ENCODE peak calls at places on chromosomes 6 and 20, in nine cellular contexts. G is stomach, K is H1, V is GM23338, J is esophagus muscularis mucosa, D is prostate gland, L is upper lobe of left lung, E is breast epithelium, T is sigmoid colon. P is an unnamed sample.

GRCh38 chr6:168239374-168239773 is 80.2 kb downstream of the DACT2 start:
- DNase-seq in T (no peak), E (no peak), V (no peak), D (no peak), K (no peak), L (no peak), G (no peak), J (no peak), P (no peak)

GRCh38 chr6:15842718-15843117 is 179.9 kb upstream of the DTNBP1 start:
- DNase-seq in K (no peak), V (no peak), L (no peak), D (no peak), T (no peak), J (no peak), E (no peak), G (no peak), P (no peak)

GRCh38 chr6:14711056-14711703 is 534.7 kb upstream of the JARID2 start:
- DNase-seq in T (no peak), V (peak), D (no peak), K (no peak), G (peak), E (no peak), J (no peak), L (no peak), P (no peak)

GRCh38 chr6:152110878-152111820 is 303.7 kb downstream of the ESR1 start:
- DNase-seq in E (no peak), L (no peak), V (no peak), G (no peak), K (no peak), D (no peak), T (no peak), J (peak), P (no peak)

GRCh38 chr6:144411506-144412165 is 126.5 kb downstream of the UTRN start:
- DNase-seq in E (no peak), G (no peak), T (no peak), J (no peak), L (no peak), V (no peak), K (no peak), D (no peak), P (no peak)

GRCh38 chr6:133951881-133952814 is 876 bp upstream of the TBPL1 start:
- DNase-seq in E (peak), T (peak), L (peak), K (peak), V (peak), G (peak), D (peak), J (no peak), P (no peak)

GRCh38 chr20:1323256-1323655 is 5.7 kb downstream of the SDCBP2 start:
- DNase-seq in V (no peak), D (no peak), T (peak), G (no peak), L (no peak), K (no peak), E (no peak), J (no peak), P (no peak)

GRCh38 chr20:57601211-57601570 is 19.0 kb downstream of the ZBP1 start:
- DNase-seq in V (no peak), T (no peak), K (no peak), D (no peak), E (no peak), G (no peak), L (no peak), J (no peak), P (no peak)

GRCh38 chr20:13554706-13555105 is 84.0 kb downstream of the TASP1 start:
- DNase-seq in L (no peak), K (no peak), E (no peak), T (no peak), J (no peak), D (no peak), V (no peak), G (no peak), P (no peak)

GRCh38 chr6:143331362-143331761 is 119.1 kb downstream of the ADAT2 start:
- DNase-seq in V (no peak), K (no peak), G (no peak), E (no peak), J (no peak), L (no peak), D (no peak), T (no peak), P (no peak)

GRCh38 chr20:32988008-32988407 is 16.2 kb downstream of the SUN5 start:
- DNase-seq in E (no peak), V (no peak), J (no peak), L (no peak), G (no peak), T (no peak), D (no peak), K (no peak), P (no peak)

GRCh38 chr6:43916091-43916923 is 146.3 kb downstream of the VEGFA start:
- DNase-seq in J (no peak), L (no peak), G (no peak), T (no peak), E (no peak), K (no peak), D (no peak), V (no peak), P (no peak)

GRCh38 chr6:155116571-155116910 is 121.4 kb downstream of the TIAM2 start:
- DNase-seq in E (no peak), J (no peak), T (no peak), V (no peak), G (no peak), D (no peak), K (no peak), L (no peak), P (no peak)

GRCh38 chr6:133503330-133503729 is 262.2 kb downstream of the EYA4 start:
- DNase-seq in T (no peak), G (no peak), V (no peak), D (no peak), L (no peak), K (no peak), J (no peak), E (no peak), P (peak)

GRCh38 chr6:35736293-35736894 is 438 bp upstream of the ARMC12 start:
- DNase-seq in L (no peak), D (peak), G (peak), E (peak), T (peak), J (no peak), K (peak), V (peak), P (no peak)

GRCh38 chr20:1823421-1823892 is 71.8 kb upstream of the SIRPA start:
- DNase-seq in K (no peak), G (no peak), T (peak), E (no peak), J (no peak), D (no peak), V (no peak), L (no peak), P (no peak)

GRCh38 chr6:63418741-63419140 is 99.0 kb upstream of the LGSN start:
- DNase-seq in T (no peak), G (no peak), E (no peak), K (no peak), D (no peak), V (no peak), J (no peak), L (no peak), P (no peak)

GRCh38 chr6:7086488-7086887 is 21.3 kb upstream of the RREB1 start:
- DNase-seq in E (no peak), T (no peak), K (no peak), D (no peak), J (no peak), G (peak), V (no peak), L (no peak), P (no peak)

GRCh38 chr6:90678049-90678779 is 91.3 kb upstream of the MAP3K7 start:
- DNase-seq in D (no peak), E (no peak), L (no peak), J (no peak), T (no peak), G (no peak), V (no peak), K (no peak), P (no peak)

GRCh38 chr6:122322824-122323223 is 76.6 kb upstream of the HSF2 start:
- DNase-seq in V (no peak), L (no peak), K (no peak), G (no peak), T (no peak), D (no peak), E (no peak), J (no peak), P (peak)

GRCh38 chr6:88815491-88815890 is 147.9 kb downstream of the RNGTT start:
- DNase-seq in L (no peak), D (no peak), T (no peak), V (no peak), J (no peak), G (no peak), E (no peak), K (no peak), P (no peak)

GRCh38 chr20:19735446-19735845 is 22.6 kb upstream of the RIN2 start:
- DNase-seq in D (peak), E (peak), G (peak), K (no peak), L (no peak), V (no peak), J (no peak), T (peak), P (peak)

DNA sequence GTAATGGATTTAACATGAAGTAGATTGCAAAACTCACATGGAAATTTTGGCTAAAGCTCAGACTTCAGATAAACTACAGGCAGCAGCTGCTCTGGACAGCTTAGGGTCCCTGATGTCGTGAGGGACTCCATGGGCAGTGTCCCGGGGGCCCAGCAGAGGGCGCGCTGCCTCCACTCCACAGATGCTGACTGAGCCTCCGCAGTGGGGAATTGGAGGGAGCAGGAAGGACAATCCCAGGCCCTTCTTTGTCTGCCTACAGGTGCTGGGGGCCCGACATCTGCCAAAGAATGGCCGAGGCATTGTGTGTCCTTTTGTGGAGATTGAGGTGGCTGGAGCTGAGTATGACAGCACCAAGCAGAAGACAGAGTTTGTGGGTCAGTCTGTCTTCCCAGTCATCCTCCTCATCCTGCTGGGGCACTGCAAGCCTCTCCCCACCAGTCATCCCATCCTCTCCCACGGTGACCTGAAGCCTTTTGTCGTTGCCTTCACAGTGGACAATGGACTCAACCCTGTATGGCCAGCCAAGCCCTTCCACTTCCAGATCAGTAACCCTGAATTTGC is 35.9 kb downstream of the PLCG1 start:
- DNase-seq in L (peak), V (peak), K (peak), J (peak), E (peak), D (peak), T (peak), G (peak), P (no peak)
- TF ChIP-seq POLR2AphosphoS5 in L (peak), V (no peak), K (peak), J (peak), E (peak), D (peak), T (peak), G (peak), P (no peak)

DNA sequence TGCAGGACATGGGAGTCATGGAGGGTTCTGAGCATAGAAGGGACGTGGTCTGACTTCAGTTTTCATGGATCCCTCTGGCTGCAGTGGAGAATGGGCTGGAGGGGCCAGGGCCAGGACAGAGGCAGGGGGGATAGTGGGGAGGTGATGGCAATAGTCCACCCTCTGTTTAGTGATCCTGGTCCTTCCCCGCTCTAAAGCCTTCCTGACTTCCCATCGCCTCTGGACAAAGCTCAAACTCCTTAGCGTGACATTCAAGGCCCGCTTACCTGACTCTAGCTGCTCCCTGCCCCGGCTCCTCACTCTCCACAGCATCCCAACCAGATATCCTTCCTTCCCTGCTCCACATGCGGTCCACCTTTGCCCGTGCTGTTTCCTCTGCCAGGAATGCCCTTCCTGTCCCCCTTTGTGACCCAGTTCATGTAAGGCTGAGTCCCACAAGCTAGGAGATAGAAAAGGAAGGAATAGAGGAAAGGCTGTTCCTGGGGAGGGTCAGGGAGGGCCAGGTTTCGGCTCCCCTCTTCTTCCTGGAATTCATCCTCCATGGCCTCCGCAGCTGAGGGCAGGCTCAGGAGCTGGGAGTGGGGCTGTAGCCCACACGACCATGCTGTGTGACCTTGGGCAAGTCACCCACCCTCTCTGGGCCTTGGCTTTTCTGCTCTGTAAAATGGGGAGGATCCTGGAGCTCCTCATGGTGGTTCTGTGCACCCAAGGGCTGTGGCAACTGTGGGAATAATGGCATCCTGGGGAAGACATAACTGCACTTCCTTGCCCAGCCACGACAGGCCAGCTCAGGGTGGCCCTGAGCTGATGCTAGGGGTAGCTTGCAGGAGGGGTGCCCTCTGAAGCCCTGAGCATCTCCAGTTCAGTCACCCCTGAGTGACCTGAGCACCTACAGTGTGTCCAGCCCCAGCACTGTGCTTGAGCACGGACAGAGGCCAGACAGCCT is 116.1 kb downstream of the CEBPB start:
- DNase-seq in J (no peak), V (no peak), D (no peak), T (no peak), K (no peak), E (no peak), L (no peak), G (no peak), P (no peak)
- TF ChIP-seq POLR2AphosphoS5 in J (no peak), V (no peak), D (no peak), T (no peak), K (no peak), E (no peak), L (no peak), G (no peak), P (no peak)

DNA sequence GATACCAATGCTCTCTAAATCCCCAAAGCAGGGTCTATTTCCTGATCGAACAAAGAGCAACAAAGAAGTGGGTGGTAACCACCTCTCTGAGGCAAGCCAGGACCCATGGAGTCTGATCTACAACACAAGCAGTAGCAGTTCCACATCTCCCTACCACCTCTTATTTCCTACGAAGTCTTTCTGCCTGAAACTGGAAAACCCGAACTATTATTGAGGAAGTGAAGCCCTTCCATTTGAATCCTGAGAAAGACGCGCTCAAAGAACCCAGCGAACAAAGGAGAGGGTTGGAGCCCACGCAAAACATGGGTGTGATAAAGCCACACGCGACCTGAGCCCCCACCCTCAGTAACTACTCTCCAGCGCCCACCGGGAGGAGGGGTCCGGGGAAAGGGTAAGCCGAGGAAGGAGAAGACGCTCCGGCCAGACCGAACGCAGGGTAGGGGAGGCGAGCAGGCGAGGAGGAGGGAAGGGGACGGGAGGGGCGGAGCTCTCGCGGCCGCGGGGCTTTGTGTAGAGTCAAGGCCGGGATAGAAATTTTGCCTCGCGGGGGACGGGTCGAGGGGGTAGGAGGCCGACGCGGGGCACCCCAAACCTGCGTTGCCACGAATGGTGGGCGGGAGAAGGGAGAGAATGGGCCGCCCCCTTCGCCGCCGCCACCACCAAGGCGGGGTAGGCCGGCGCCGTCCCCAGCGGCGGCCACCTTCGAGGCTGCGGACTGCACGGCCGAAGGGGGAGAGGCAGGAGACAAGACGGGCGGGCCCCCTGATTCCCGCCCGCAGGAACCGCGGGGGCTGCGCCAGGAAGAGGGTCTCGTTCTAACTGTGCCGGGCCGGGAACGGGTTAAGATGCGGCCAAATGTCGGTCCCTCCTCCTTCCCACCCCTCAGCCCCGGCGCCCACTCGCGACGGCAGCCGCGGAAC is 800 bp downstream of the HDAC2 start:
- DNase-seq in L (peak), T (peak), E (no peak), J (no peak), V (peak), G (peak), D (peak), K (peak), P (no peak)
- TF ChIP-seq POLR2AphosphoS5 in L (no peak), T (no peak), E (no peak), J (no peak), V (peak), G (no peak), D (no peak), K (peak), P (no peak)

GRCh38 chr6:42138190-42138589 is 4.2 kb downstream of the C6orf132 start:
- DNase-seq in G (no peak), E (no peak), T (no peak), K (no peak), J (no peak), V (no peak), L (no peak), D (no peak), P (no peak)

GRCh38 chr6:42141603-42142117 is 760 bp downstream of the C6orf132 start:
- DNase-seq in L (no peak), D (no peak), T (no peak), K (no peak), G (peak), E (no peak), V (no peak), J (no peak), P (no peak)

GRCh38 chr6:42140756-42141602 is 1.4 kb downstream of the C6orf132 start:
- DNase-seq in G (peak), J (no peak), E (no peak), D (peak), K (no peak), L (no peak), V (no peak), T (no peak), P (no peak)

GRCh38 chr6:42138630-42139619 is 3.5 kb downstream of the C6orf132 start:
- DNase-seq in V (peak), D (peak), J (no peak), E (no peak), T (no peak), L (no peak), G (no peak), K (no peak), P (peak)

DNA sequence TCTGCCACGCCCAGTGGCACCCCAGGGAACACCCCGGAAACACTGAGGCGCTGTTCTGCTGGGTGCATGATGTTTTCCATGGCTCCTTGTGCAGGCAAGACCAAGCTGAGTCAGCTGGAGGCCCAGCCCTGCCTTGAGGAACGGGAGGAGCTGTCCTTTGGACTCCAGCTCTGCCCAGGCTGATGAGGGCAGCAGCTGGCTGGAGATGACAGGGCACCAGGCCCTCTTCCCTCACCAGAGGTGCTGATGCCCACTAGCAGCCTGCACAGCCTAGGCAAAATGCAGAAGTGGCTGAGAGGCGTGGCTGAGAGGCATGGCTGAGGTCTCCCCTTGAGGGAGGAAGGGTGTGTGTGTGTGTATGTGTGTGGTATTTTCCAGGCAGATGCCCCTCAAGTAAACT is 2.4 kb downstream of the C6orf132 start:
- DNase-seq in K (no peak), T (no peak), E (no peak), G (peak), D (no peak), L (no peak), V (no peak), J (no peak), P (no peak)
- TF ChIP-seq POLR2AphosphoS5 in K (no peak), T (no peak), E (no peak), G (peak), D (no peak), L (no peak), V (no peak), J (no peak), P (no peak)